ENCODE peak calls at places on chromosomes 5 and 9, in nine cellular contexts. One of them, this sample, is unnamed.

GRCh38 chr5:169686137-169686536 is 49.1 kb downstream of the DOCK2 start:
- DNase-seq in activated T-helper 9 cell treated with anti-CD3 and anti-CD28 coated beads, Interleukin-2, amount 50 U/mL, for 16 hours: no peak
- DNase-seq in fibroblast of the conjunctiva: no peak
- DNase-seq in gastrocnemius medialis: no peak
- DNase-seq in D341Med: no peak
- DNase-seq in AG04450: no peak
- DNase-seq in cardiac septum: no peak
- DNase-seq in kidney tubule cell: peak; percentile 83
- DNase-seq in PC-3: no peak
- DNase-seq in this sample: peak; percentile 17

GRCh38 chr9:137815256-137816255 is 62.0 kb upstream of the CACNA1B start:
- DNase-seq in activated T-helper 9 cell treated with anti-CD3 and anti-CD28 coated beads, Interleukin-2, amount 50 U/mL, for 16 hours: no peak
- DNase-seq in fibroblast of the conjunctiva: no peak
- DNase-seq in gastrocnemius medialis: no peak
- DNase-seq in D341Med: no peak
- DNase-seq in AG04450: no peak
- DNase-seq in cardiac septum: peak; percentile 58
- DNase-seq in kidney tubule cell: no peak
- DNase-seq in PC-3: no peak
- DNase-seq in this sample: no peak

GRCh38 chr5:158463971-158464370 is 605.0 kb upstream of the CLINT1 start:
- DNase-seq in activated T-helper 9 cell treated with anti-CD3 and anti-CD28 coated beads, Interleukin-2, amount 50 U/mL, for 16 hours: no peak
- DNase-seq in fibroblast of the conjunctiva: peak; percentile 72
- DNase-seq in gastrocnemius medialis: peak; percentile 30
- DNase-seq in D341Med: no peak
- DNase-seq in AG04450: no peak
- DNase-seq in cardiac septum: no peak
- DNase-seq in kidney tubule cell: no peak
- DNase-seq in PC-3: no peak
- DNase-seq in this sample: no peak

GRCh38 chr5:42749020-42749419 is 7.6 kb upstream of the CCDC152 start:
- DNase-seq in activated T-helper 9 cell treated with anti-CD3 and anti-CD28 coated beads, Interleukin-2, amount 50 U/mL, for 16 hours: no peak
- DNase-seq in fibroblast of the conjunctiva: no peak
- DNase-seq in gastrocnemius medialis: no peak
- DNase-seq in D341Med: no peak
- DNase-seq in AG04450: no peak
- DNase-seq in cardiac septum: no peak
- DNase-seq in kidney tubule cell: no peak
- DNase-seq in PC-3: peak; percentile 68
- DNase-seq in this sample: no peak

GRCh38 chr9:110050925-110051355 is 157.0 kb downstream of the C9orf152 start:
- DNase-seq in activated T-helper 9 cell treated with anti-CD3 and anti-CD28 coated beads, Interleukin-2, amount 50 U/mL, for 16 hours: no peak
- DNase-seq in fibroblast of the conjunctiva: peak; percentile 87
- DNase-seq in gastrocnemius medialis: no peak
- DNase-seq in D341Med: no peak
- DNase-seq in AG04450: peak; percentile 80
- DNase-seq in cardiac septum: no peak
- DNase-seq in kidney tubule cell: peak; percentile 96
- DNase-seq in PC-3: peak; percentile 90
- DNase-seq in this sample: no peak

GRCh38 chr9:36135791-36136276 is 699 bp upstream of the GLIPR2 start:
- DNase-seq in activated T-helper 9 cell treated with anti-CD3 and anti-CD28 coated beads, Interleukin-2, amount 50 U/mL, for 16 hours: no peak
- DNase-seq in fibroblast of the conjunctiva: no peak
- DNase-seq in gastrocnemius medialis: no peak
- DNase-seq in D341Med: no peak
- DNase-seq in AG04450: no peak
- DNase-seq in cardiac septum: no peak
- DNase-seq in kidney tubule cell: peak; percentile 19
- DNase-seq in PC-3: no peak
- DNase-seq in this sample: no peak

GRCh38 chr5:683619-684481 is 9.3 kb downstream of the TPPP start:
- DNase-seq in activated T-helper 9 cell treated with anti-CD3 and anti-CD28 coated beads, Interleukin-2, amount 50 U/mL, for 16 hours: no peak
- DNase-seq in fibroblast of the conjunctiva: no peak
- DNase-seq in gastrocnemius medialis: no peak
- DNase-seq in D341Med: no peak
- DNase-seq in AG04450: no peak
- DNase-seq in cardiac septum: peak; percentile 74
- DNase-seq in kidney tubule cell: no peak
- DNase-seq in PC-3: no peak
- DNase-seq in this sample: no peak

GRCh38 chr5:135441919-135442318 is 5.2 kb downstream of the DCANP1 start:
- DNase-seq in activated T-helper 9 cell treated with anti-CD3 and anti-CD28 coated beads, Interleukin-2, amount 50 U/mL, for 16 hours: no peak
- DNase-seq in fibroblast of the conjunctiva: no peak
- DNase-seq in gastrocnemius medialis: no peak
- DNase-seq in D341Med: no peak
- DNase-seq in AG04450: no peak
- DNase-seq in cardiac septum: no peak
- DNase-seq in kidney tubule cell: no peak
- DNase-seq in PC-3: no peak
- DNase-seq in this sample: no peak

GRCh38 chr5:14109041-14109747 is 33.9 kb upstream of the TRIO start:
- DNase-seq in activated T-helper 9 cell treated with anti-CD3 and anti-CD28 coated beads, Interleukin-2, amount 50 U/mL, for 16 hours: peak; percentile 2
- DNase-seq in fibroblast of the conjunctiva: no peak
- DNase-seq in gastrocnemius medialis: no peak
- DNase-seq in D341Med: no peak
- DNase-seq in AG04450: no peak
- DNase-seq in cardiac septum: no peak
- DNase-seq in kidney tubule cell: peak; percentile 79
- DNase-seq in PC-3: peak; percentile 92
- DNase-seq in this sample: no peak

GRCh38 chr9:94802795-94803194 is 76.3 kb downstream of the AOPEP start:
- DNase-seq in activated T-helper 9 cell treated with anti-CD3 and anti-CD28 coated beads, Interleukin-2, amount 50 U/mL, for 16 hours: no peak
- DNase-seq in fibroblast of the conjunctiva: no peak
- DNase-seq in gastrocnemius medialis: no peak
- DNase-seq in D341Med: no peak
- DNase-seq in AG04450: no peak
- DNase-seq in cardiac septum: no peak
- DNase-seq in kidney tubule cell: peak; percentile 36
- DNase-seq in PC-3: no peak
- DNase-seq in this sample: no peak

GRCh38 chr5:122182491-122182921 is 53.2 kb downstream of the ZNF474 start:
- DNase-seq in activated T-helper 9 cell treated with anti-CD3 and anti-CD28 coated beads, Interleukin-2, amount 50 U/mL, for 16 hours: no peak
- DNase-seq in fibroblast of the conjunctiva: peak; percentile 85
- DNase-seq in gastrocnemius medialis: no peak
- DNase-seq in D341Med: peak; percentile 57
- DNase-seq in AG04450: peak; percentile 52
- DNase-seq in cardiac septum: no peak
- DNase-seq in kidney tubule cell: peak; percentile 83
- DNase-seq in PC-3: peak; percentile 68
- DNase-seq in this sample: no peak

GRCh38 chr5:147898875-147899401 is 7.4 kb downstream of the C5orf46 start:
- DNase-seq in activated T-helper 9 cell treated with anti-CD3 and anti-CD28 coated beads, Interleukin-2, amount 50 U/mL, for 16 hours: no peak
- DNase-seq in fibroblast of the conjunctiva: no peak
- DNase-seq in gastrocnemius medialis: no peak
- DNase-seq in D341Med: no peak
- DNase-seq in AG04450: no peak
- DNase-seq in cardiac septum: no peak
- DNase-seq in kidney tubule cell: peak; percentile 56
- DNase-seq in PC-3: peak; percentile 98
- DNase-seq in this sample: no peak

GRCh38 chr5:180468732-180469585 is 25.2 kb upstream of the CNOT6 start:
- DNase-seq in activated T-helper 9 cell treated with anti-CD3 and anti-CD28 coated beads, Interleukin-2, amount 50 U/mL, for 16 hours: no peak
- DNase-seq in fibroblast of the conjunctiva: no peak
- DNase-seq in gastrocnemius medialis: no peak
- DNase-seq in D341Med: no peak
- DNase-seq in AG04450: no peak
- DNase-seq in cardiac septum: peak; percentile 56
- DNase-seq in kidney tubule cell: no peak
- DNase-seq in PC-3: no peak
- DNase-seq in this sample: no peak

GRCh38 chr5:74519161-74519571 is 121.4 kb downstream of the ENC1 start:
- DNase-seq in activated T-helper 9 cell treated with anti-CD3 and anti-CD28 coated beads, Interleukin-2, amount 50 U/mL, for 16 hours: no peak
- DNase-seq in fibroblast of the conjunctiva: no peak
- DNase-seq in gastrocnemius medialis: no peak
- DNase-seq in D341Med: no peak
- DNase-seq in AG04450: no peak
- DNase-seq in cardiac septum: no peak
- DNase-seq in kidney tubule cell: no peak
- DNase-seq in PC-3: no peak
- DNase-seq in this sample: no peak

GRCh38 chr5:322281-322941 is 897 bp downstream of the AHRR start:
- DNase-seq in activated T-helper 9 cell treated with anti-CD3 and anti-CD28 coated beads, Interleukin-2, amount 50 U/mL, for 16 hours: no peak
- DNase-seq in fibroblast of the conjunctiva: no peak
- DNase-seq in gastrocnemius medialis: no peak
- DNase-seq in D341Med: peak; percentile 37
- DNase-seq in AG04450: no peak
- DNase-seq in cardiac septum: no peak
- DNase-seq in kidney tubule cell: no peak
- DNase-seq in PC-3: no peak
- DNase-seq in this sample: no peak

GRCh38 chr5:10538103-10538788 is 25.6 kb upstream of the ANKRD33B start:
- DNase-seq in activated T-helper 9 cell treated with anti-CD3 and anti-CD28 coated beads, Interleukin-2, amount 50 U/mL, for 16 hours: no peak
- DNase-seq in fibroblast of the conjunctiva: no peak
- DNase-seq in gastrocnemius medialis: no peak
- DNase-seq in D341Med: no peak
- DNase-seq in AG04450: no peak
- DNase-seq in cardiac septum: no peak
- DNase-seq in kidney tubule cell: no peak
- DNase-seq in PC-3: no peak
- DNase-seq in this sample: no peak

GRCh38 chr5:107499237-107499636 is 171.5 kb downstream of the EFNA5 start:
- DNase-seq in activated T-helper 9 cell treated with anti-CD3 and anti-CD28 coated beads, Interleukin-2, amount 50 U/mL, for 16 hours: no peak
- DNase-seq in fibroblast of the conjunctiva: no peak
- DNase-seq in gastrocnemius medialis: no peak
- DNase-seq in D341Med: no peak
- DNase-seq in AG04450: no peak
- DNase-seq in cardiac septum: no peak
- DNase-seq in kidney tubule cell: no peak
- DNase-seq in PC-3: no peak
- DNase-seq in this sample: no peak

GRCh38 chr9:128190516-128191405 is 611 bp downstream of the CIZ1 start:
- DNase-seq in activated T-helper 9 cell treated with anti-CD3 and anti-CD28 coated beads, Interleukin-2, amount 50 U/mL, for 16 hours: no peak
- DNase-seq in fibroblast of the conjunctiva: no peak
- DNase-seq in gastrocnemius medialis: no peak
- DNase-seq in D341Med: no peak
- DNase-seq in AG04450: no peak
- DNase-seq in cardiac septum: no peak
- DNase-seq in kidney tubule cell: no peak
- DNase-seq in PC-3: no peak
- DNase-seq in this sample: no peak

GRCh38 chr9:97519441-97519970 is 18.0 kb downstream of the TMOD1 start:
- DNase-seq in activated T-helper 9 cell treated with anti-CD3 and anti-CD28 coated beads, Interleukin-2, amount 50 U/mL, for 16 hours: no peak
- DNase-seq in fibroblast of the conjunctiva: no peak
- DNase-seq in gastrocnemius medialis: no peak
- DNase-seq in D341Med: no peak
- DNase-seq in AG04450: no peak
- DNase-seq in cardiac septum: no peak
- DNase-seq in kidney tubule cell: no peak
- DNase-seq in PC-3: no peak
- DNase-seq in this sample: no peak

GRCh38 chr9:74639112-74639511 is 142.0 kb downstream of the RORB start:
- DNase-seq in activated T-helper 9 cell treated with anti-CD3 and anti-CD28 coated beads, Interleukin-2, amount 50 U/mL, for 16 hours: no peak
- DNase-seq in fibroblast of the conjunctiva: no peak
- DNase-seq in gastrocnemius medialis: no peak
- DNase-seq in D341Med: no peak
- DNase-seq in AG04450: no peak
- DNase-seq in cardiac septum: no peak
- DNase-seq in kidney tubule cell: no peak
- DNase-seq in PC-3: no peak
- DNase-seq in this sample: no peak

GRCh38 chr5:77301447-77301878 is 91.0 kb downstream of the PDE8B start:
- DNase-seq in activated T-helper 9 cell treated with anti-CD3 and anti-CD28 coated beads, Interleukin-2, amount 50 U/mL, for 16 hours: no peak
- DNase-seq in fibroblast of the conjunctiva: no peak
- DNase-seq in gastrocnemius medialis: no peak
- DNase-seq in D341Med: no peak
- DNase-seq in AG04450: peak; percentile 54
- DNase-seq in cardiac septum: no peak
- DNase-seq in kidney tubule cell: no peak
- DNase-seq in PC-3: peak; percentile 66
- DNase-seq in this sample: no peak

GRCh38 chr5:173602423-173602822 is 14.0 kb downstream of the BOD1 start:
- DNase-seq in activated T-helper 9 cell treated with anti-CD3 and anti-CD28 coated beads, Interleukin-2, amount 50 U/mL, for 16 hours: no peak
- DNase-seq in fibroblast of the conjunctiva: peak; percentile 24
- DNase-seq in gastrocnemius medialis: no peak
- DNase-seq in D341Med: no peak
- DNase-seq in AG04450: no peak
- DNase-seq in cardiac septum: no peak
- DNase-seq in kidney tubule cell: no peak
- DNase-seq in PC-3: no peak
- DNase-seq in this sample: no peak

GRCh38 chr9:83472221-83472665 is 66.0 kb downstream of the FRMD3 start:
- DNase-seq in activated T-helper 9 cell treated with anti-CD3 and anti-CD28 coated beads, Interleukin-2, amount 50 U/mL, for 16 hours: no peak
- DNase-seq in fibroblast of the conjunctiva: peak; percentile 8
- DNase-seq in gastrocnemius medialis: no peak
- DNase-seq in D341Med: no peak
- DNase-seq in AG04450: no peak
- DNase-seq in cardiac septum: no peak
- DNase-seq in kidney tubule cell: peak; percentile 95
- DNase-seq in PC-3: peak; percentile 91
- DNase-seq in this sample: no peak

GRCh38 chr5:68367717-68368116 is 152.2 kb downstream of the PIK3R1 start:
- DNase-seq in activated T-helper 9 cell treated with anti-CD3 and anti-CD28 coated beads, Interleukin-2, amount 50 U/mL, for 16 hours: no peak
- DNase-seq in fibroblast of the conjunctiva: no peak
- DNase-seq in gastrocnemius medialis: no peak
- DNase-seq in D341Med: no peak
- DNase-seq in AG04450: no peak
- DNase-seq in cardiac septum: no peak
- DNase-seq in kidney tubule cell: no peak
- DNase-seq in PC-3: no peak
- DNase-seq in this sample: no peak

GRCh38 chr5:141664733-141665461 is 13.7 kb upstream of the FCHSD1 start:
- DNase-seq in activated T-helper 9 cell treated with anti-CD3 and anti-CD28 coated beads, Interleukin-2, amount 50 U/mL, for 16 hours: peak; percentile 56
- DNase-seq in fibroblast of the conjunctiva: peak; percentile 30
- DNase-seq in gastrocnemius medialis: peak; percentile 41
- DNase-seq in D341Med: peak; percentile 83
- DNase-seq in AG04450: no peak
- DNase-seq in cardiac septum: peak; percentile 88
- DNase-seq in kidney tubule cell: peak; percentile 72
- DNase-seq in PC-3: peak; percentile 73
- DNase-seq in this sample: no peak

GRCh38 chr9:36263662-36264061 is 5.4 kb upstream of the GNE start:
- DNase-seq in activated T-helper 9 cell treated with anti-CD3 and anti-CD28 coated beads, Interleukin-2, amount 50 U/mL, for 16 hours: no peak
- DNase-seq in fibroblast of the conjunctiva: no peak
- DNase-seq in gastrocnemius medialis: no peak
- DNase-seq in D341Med: no peak
- DNase-seq in AG04450: no peak
- DNase-seq in cardiac septum: no peak
- DNase-seq in kidney tubule cell: no peak
- DNase-seq in PC-3: no peak
- DNase-seq in this sample: no peak

GRCh38 chr9:88011005-88011766 is 36.9 kb upstream of the CDK20 start:
- DNase-seq in activated T-helper 9 cell treated with anti-CD3 and anti-CD28 coated beads, Interleukin-2, amount 50 U/mL, for 16 hours: no peak
- DNase-seq in fibroblast of the conjunctiva: no peak
- DNase-seq in gastrocnemius medialis: no peak
- DNase-seq in D341Med: no peak
- DNase-seq in AG04450: no peak
- DNase-seq in cardiac septum: no peak
- DNase-seq in kidney tubule cell: peak; percentile 10
- DNase-seq in PC-3: peak; percentile 43
- DNase-seq in this sample: no peak

GRCh38 chr5:134085411-134085810 is 29.1 kb upstream of the TCF7 start:
- DNase-seq in activated T-helper 9 cell treated with anti-CD3 and anti-CD28 coated beads, Interleukin-2, amount 50 U/mL, for 16 hours: no peak
- DNase-seq in fibroblast of the conjunctiva: no peak
- DNase-seq in gastrocnemius medialis: no peak
- DNase-seq in D341Med: no peak
- DNase-seq in AG04450: no peak
- DNase-seq in cardiac septum: no peak
- DNase-seq in kidney tubule cell: no peak
- DNase-seq in PC-3: no peak
- DNase-seq in this sample: no peak

GRCh38 chr9:121844090-121844489 is 192.7 kb downstream of the DAB2IP start:
- DNase-seq in activated T-helper 9 cell treated with anti-CD3 and anti-CD28 coated beads, Interleukin-2, amount 50 U/mL, for 16 hours: no peak
- DNase-seq in fibroblast of the conjunctiva: no peak
- DNase-seq in gastrocnemius medialis: no peak
- DNase-seq in D341Med: no peak
- DNase-seq in AG04450: no peak
- DNase-seq in cardiac septum: no peak
- DNase-seq in kidney tubule cell: no peak
- DNase-seq in PC-3: no peak
- DNase-seq in this sample: no peak

GRCh38 chr5:39714036-39714698 is 289.4 kb upstream of the DAB2 start:
- DNase-seq in activated T-helper 9 cell treated with anti-CD3 and anti-CD28 coated beads, Interleukin-2, amount 50 U/mL, for 16 hours: no peak
- DNase-seq in fibroblast of the conjunctiva: peak; percentile 57
- DNase-seq in gastrocnemius medialis: no peak
- DNase-seq in D341Med: peak; percentile 48
- DNase-seq in AG04450: peak; percentile 39
- DNase-seq in cardiac septum: no peak
- DNase-seq in kidney tubule cell: peak; percentile 66
- DNase-seq in PC-3: peak; percentile 96
- DNase-seq in this sample: no peak

GRCh38 chr9:129962376-129962765 is 80.6 kb downstream of the FNBP1 start:
- DNase-seq in activated T-helper 9 cell treated with anti-CD3 and anti-CD28 coated beads, Interleukin-2, amount 50 U/mL, for 16 hours: no peak
- DNase-seq in fibroblast of the conjunctiva: no peak
- DNase-seq in gastrocnemius medialis: no peak
- DNase-seq in D341Med: no peak
- DNase-seq in AG04450: no peak
- DNase-seq in cardiac septum: no peak
- DNase-seq in kidney tubule cell: no peak
- DNase-seq in PC-3: no peak
- DNase-seq in this sample: no peak

This sample was measured in NCI-H524 treated with DMSO at 0.1 percent for 48 hours.